ENCODE peak calls at places on chromosomes 12 and 14, in five cellular contexts. X is fibroblast of lung, U is OCI-LY7, R is GM23338, T is tibial nerve. E is an unnamed sample.

GRCh38 chr14:21093769-21094681 is 4.4 kb downstream of the ZNF219 start:
- DNase-seq in X (no peak), T (no peak), R (peak; percentile 97), U (no peak), E (no peak)

GRCh38 chr12:88242161-88242925 is 100.2 kb downstream of the TMTC3 start:
- DNase-seq in U (no peak), X (peak; percentile 99), R (no peak), T (no peak), E (no peak)

GRCh38 chr12:117832459-117833457 is 136.0 kb downstream of the KSR2 start:
- DNase-seq in T (no peak), U (no peak), R (no peak), X (no peak), E (no peak)

GRCh38 chr14:96592591-96593388 is 90.6 kb downstream of the PAPOLA start:
- DNase-seq in R (peak; percentile 63), T (no peak), U (no peak), X (peak; percentile 43), E (no peak)

GRCh38 chr12:105025890-105026289 is 39.8 kb downstream of the NOPCHAP1 start:
- DNase-seq in T (peak; percentile 35), U (no peak), X (peak; percentile 91), R (no peak), E (no peak)

GRCh38 chr12:132707241-132707640 is 3.4 kb upstream of the PGAM5 start:
- DNase-seq in T (no peak), U (no peak), X (no peak), R (no peak), E (no peak)

GRCh38 chr12:128791395-128792322 is 32.1 kb downstream of the SLC15A4 start:
- DNase-seq in U (no peak), T (no peak), R (no peak), X (no peak), E (no peak)

GRCh38 chr14:52703225-52703624 is 3.8 kb upstream of the PSMC6 start:
- DNase-seq in T (no peak), R (no peak), U (no peak), X (peak; percentile 99), E (no peak)

GRCh38 chr12:71090971-71091370 is 66.8 kb downstream of the TSPAN8 start:
- DNase-seq in U (no peak), T (no peak), R (no peak), X (no peak), E (no peak)

GRCh38 chr14:75939200-75939599 is 42.6 kb downstream of the TGFB3 start:
- DNase-seq in U (no peak), R (no peak), X (no peak), T (no peak), E (no peak)
- TF ChIP-seq CTCF in U (no peak), R (no peak), X (no peak), T (no peak), E (no peak)

DNA sequence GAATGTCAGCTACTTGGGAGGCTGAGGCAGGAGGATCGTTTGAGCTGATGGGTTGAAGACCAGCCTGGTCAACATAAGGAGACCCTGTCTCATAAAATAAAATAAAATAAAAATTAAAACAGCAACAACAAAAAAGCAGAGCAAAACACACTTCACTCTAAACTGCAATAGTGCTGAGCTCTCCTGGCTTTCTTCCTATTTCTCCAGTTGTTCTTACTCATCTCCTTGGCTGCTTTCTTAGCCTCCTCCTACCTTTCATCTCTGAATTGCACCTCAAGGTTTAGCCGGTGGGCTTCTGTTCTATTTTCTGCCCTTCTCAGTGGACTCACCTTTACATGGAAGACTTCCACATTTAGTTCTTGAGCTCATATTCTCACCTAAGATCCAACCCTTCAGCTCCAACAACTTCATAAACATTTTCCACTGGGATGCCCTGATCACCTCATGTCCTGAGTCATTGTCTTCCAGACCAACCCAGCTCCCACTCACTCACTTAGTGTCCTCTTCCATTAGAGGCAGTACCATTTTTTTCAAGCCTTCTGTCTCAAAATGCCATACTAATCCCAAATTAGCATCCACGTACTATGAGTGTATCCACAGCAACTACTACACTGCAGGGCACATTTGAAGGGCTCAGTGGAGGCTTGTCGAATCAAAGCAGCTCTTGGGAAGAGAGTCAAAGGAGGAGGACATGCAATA is 41.2 kb upstream of the TMED10 start:
- DNase-seq in R (no peak), U (no peak), T (no peak), X (no peak), E (no peak)
- TF ChIP-seq CTCF in R (no peak), U (no peak), T (no peak), X (no peak), E (no peak)

GRCh38 chr12:120903382-120903817 is 758 bp downstream of the SPPL3 start:
- DNase-seq in U (peak; percentile 71), R (peak; percentile 41), X (peak; percentile 18), T (peak; percentile 23), E (peak; percentile 46)

GRCh38 chr12:120901818-120902217 is 2.3 kb downstream of the SPPL3 start:
- DNase-seq in R (no peak), U (no peak), T (no peak), X (no peak), E (no peak)

GRCh38 chr12:120902846-120903381 is 1.2 kb downstream of the SPPL3 start:
- DNase-seq in U (peak; percentile 21), T (no peak), X (no peak), R (no peak), E (no peak)

GRCh38 chr12:120905856-120906384 is 1.8 kb upstream of the SPPL3 start:
- DNase-seq in T (no peak), R (no peak), U (no peak), X (no peak), E (no peak)

GRCh38 chr12:120903818-120904773 is at the start of gene SPPL3:
- DNase-seq in R (peak; percentile 96), U (peak; percentile 95), T (peak; percentile 89), X (peak; percentile 81), E (peak; percentile 46)
- TF ChIP-seq CTCF in R (no peak), U (no peak), T (peak; percentile 30), X (no peak), E (no peak)

GRCh38 chr14:93132472-93133065 is 16.8 kb upstream of the ITPK1 start:
- DNase-seq in T (no peak), X (peak; percentile 51), U (peak; percentile 53), R (peak; percentile 62), E (no peak)
- TF ChIP-seq CTCF in T (peak; percentile 50), X (peak; percentile 43), U (peak; percentile 71), R (peak; percentile 54), E (peak; percentile 51)

GRCh38 chr14:77375164-77375950 is 1.5 kb downstream of the TMED8 start:
- DNase-seq in U (peak; percentile 59), X (no peak), R (no peak), T (no peak), E (no peak)

GRCh38 chr14:77375973-77376372 is 921 bp downstream of the TMED8 start:
- DNase-seq in U (peak; percentile 33), X (no peak), R (no peak), T (no peak), E (no peak)

GRCh38 chr14:77377502-77377844 is 294 bp downstream of the SAMD15 start:
- DNase-seq in U (no peak), X (no peak), R (peak; percentile 12), T (no peak), E (no peak)

GRCh38 chr14:77376380-77376770 is 519 bp downstream of the TMED8 start:
- DNase-seq in T (no peak), R (peak; percentile 49), U (peak; percentile 44), X (peak; percentile 13), E (no peak)

GRCh38 chr14:77376771-77377501 is at the start of the genes SAMD15 and TMED8:
- DNase-seq in R (peak; percentile 90), X (peak; percentile 84), T (peak; percentile 51), U (peak; percentile 87), E (peak; percentile 43)
- TF ChIP-seq CTCF in R (no peak), X (peak; percentile 19), T (peak; percentile 50), U (peak; percentile 31), E (peak; percentile 14)

GRCh38 chr12:98803468-98804209 is 158.5 kb downstream of the APAF1 start:
- DNase-seq in U (no peak), X (peak; percentile 8), R (no peak), T (no peak), E (no peak)
- TF ChIP-seq CTCF in U (no peak), X (no peak), R (no peak), T (no peak), E (no peak)

DNA sequence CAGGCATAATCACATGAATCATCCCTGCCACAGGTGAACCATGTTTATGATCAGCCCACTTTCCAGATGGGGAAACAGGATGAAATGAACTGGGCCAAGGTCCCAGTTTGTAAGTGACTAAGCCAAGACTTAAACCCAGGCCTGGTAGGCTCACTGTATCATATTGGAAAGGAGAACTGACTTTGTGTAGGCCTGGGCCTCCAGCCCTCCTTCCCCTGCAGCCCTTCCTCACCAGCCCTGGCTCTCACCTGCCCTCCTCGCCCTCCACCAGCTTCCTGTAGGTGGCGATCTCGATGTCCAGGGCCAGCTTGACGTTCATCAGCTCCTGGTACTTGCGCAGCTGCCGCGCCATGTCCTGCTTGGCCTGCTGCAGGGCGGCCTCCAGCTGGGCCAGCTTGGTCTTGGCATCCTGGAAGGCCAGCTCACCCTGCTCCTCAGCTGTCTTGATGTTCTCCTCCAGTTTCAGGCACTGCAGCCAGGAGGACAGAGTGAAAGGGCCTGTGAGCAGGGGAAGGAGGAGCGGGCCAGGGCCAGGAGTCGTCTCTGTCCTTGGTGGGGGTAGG is 19.8 kb downstream of the KRT80 start:
- DNase-seq in R (peak; percentile 73), T (no peak), X (no peak), U (no peak), E (no peak)
- TF ChIP-seq CTCF in R (peak; percentile 63), T (no peak), X (peak; percentile 11), U (peak; percentile 59), E (peak; percentile 28)

GRCh38 chr12:18361431-18361830 is 100.1 kb downstream of the PIK3C2G start:
- DNase-seq in T (no peak), X (no peak), U (no peak), R (no peak), E (no peak)
- TF ChIP-seq CTCF in T (no peak), X (no peak), U (no peak), R (peak; percentile 26), E (no peak)

GRCh38 chr12:49296836-49297694 is 2.1 kb downstream of the PRPH start:
- DNase-seq in X (no peak), U (no peak), R (peak; percentile 84), T (no peak), E (no peak)
- TF ChIP-seq CTCF in X (no peak), U (peak; percentile 68), R (peak; percentile 44), T (peak; percentile 3), E (no peak)

GRCh38 chr12:115481141-115481540 is 796.4 kb downstream of the MED13L start:
- DNase-seq in U (no peak), R (no peak), T (no peak), X (peak; percentile 7), E (peak; percentile 57)

GRCh38 chr12:115485503-115485902 is 792.0 kb downstream of the MED13L start:
- DNase-seq in X (no peak), T (no peak), U (no peak), R (no peak), E (peak; percentile 60)

GRCh38 chr12:115491851-115492250 is 785.6 kb downstream of the MED13L start:
- DNase-seq in T (no peak), U (no peak), R (no peak), X (no peak), E (no peak)

GRCh38 chr12:115489253-115489652 is 788.2 kb downstream of the MED13L start:
- DNase-seq in X (no peak), T (no peak), R (no peak), U (no peak), E (no peak)

DNA sequence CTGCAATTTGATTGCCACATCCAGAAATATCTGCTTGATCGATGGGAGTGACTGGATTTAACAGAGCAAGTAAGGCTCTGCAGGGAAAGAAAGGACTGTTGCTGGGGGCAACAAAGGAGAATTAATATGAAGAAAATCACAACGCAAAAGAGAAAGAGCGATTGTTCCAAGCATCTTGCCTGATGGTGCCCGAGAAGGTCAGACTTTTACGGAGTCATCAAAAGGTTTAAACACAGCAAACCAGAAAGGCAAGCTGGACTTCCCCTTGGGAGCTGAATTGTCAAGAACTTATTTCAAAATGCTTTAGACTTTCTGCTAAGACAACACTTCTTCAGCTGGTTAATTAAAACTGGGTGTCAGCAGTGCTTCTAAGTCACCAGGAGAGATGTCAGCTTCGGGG is 791.5 kb downstream of the MED13L start:
- DNase-seq in R (no peak), U (no peak), T (no peak), X (no peak), E (no peak)
- TF ChIP-seq CTCF in R (no peak), U (no peak), T (no peak), X (no peak), E (no peak)